ENCODE peak calls at places on chromosomes 5 and 9, in seven cellular contexts. One of them, this sample, is unnamed. For H3K36me3 and H3K4me1, the result is how much of the 10 kb centered on the place peaks cover.

GRCh38 chr5:15694694-15695093 is 194.7 kb downstream of the FBXL7 start:
- DNase-seq in uterus: peak
- DNase-seq in DND-41: no peak
- DNase-seq in pancreas: no peak
- DNase-seq in ovary: no peak
- DNase-seq in kidney: no peak
- DNase-seq in adrenal gland: no peak
- DNase-seq in this sample: no peak

GRCh38 chr5:91329273-91329672 is 53.8 kb downstream of the ARRDC3 start:
- DNase-seq in uterus: no peak
- DNase-seq in DND-41: no peak
- DNase-seq in pancreas: no peak
- DNase-seq in ovary: no peak
- DNase-seq in kidney: no peak
- DNase-seq in adrenal gland: no peak
- DNase-seq in this sample: no peak

GRCh38 chr9:104856413-104856941 is 71.5 kb downstream of the ABCA1 start:
- DNase-seq in uterus: no peak
- DNase-seq in DND-41: no peak
- DNase-seq in pancreas: no peak
- DNase-seq in ovary: no peak
- DNase-seq in kidney: no peak
- DNase-seq in adrenal gland: no peak
- DNase-seq in this sample: no peak

GRCh38 chr9:86321373-86321772 is 32.8 kb downstream of the TUT7 start:
- DNase-seq in uterus: no peak
- DNase-seq in DND-41: no peak
- DNase-seq in pancreas: no peak
- DNase-seq in ovary: no peak
- DNase-seq in kidney: no peak
- DNase-seq in adrenal gland: no peak
- DNase-seq in this sample: no peak

GRCh38 chr5:124740991-124741583 is 5.4 kb downstream of the ZNF608 start:
- DNase-seq in uterus: no peak
- DNase-seq in DND-41: no peak
- DNase-seq in pancreas: no peak
- DNase-seq in ovary: no peak
- DNase-seq in kidney: no peak
- DNase-seq in adrenal gland: no peak
- DNase-seq in this sample: no peak

GRCh38 chr9:114156658-114157421 is 1.5 kb downstream of the COL27A1 start:
- DNase-seq in uterus: peak
- DNase-seq in DND-41: peak
- DNase-seq in pancreas: peak
- DNase-seq in ovary: peak
- DNase-seq in kidney: peak
- DNase-seq in adrenal gland: no peak
- DNase-seq in this sample: peak

GRCh38 chr5:95817430-95817829 is 5.1 kb downstream of the GLRX start:
- DNase-seq in uterus: no peak
- DNase-seq in DND-41: no peak
- DNase-seq in pancreas: no peak
- DNase-seq in ovary: no peak
- DNase-seq in kidney: no peak
- DNase-seq in adrenal gland: peak
- DNase-seq in this sample: no peak

GRCh38 chr5:64861281-64861680 is 92.6 kb downstream of the CWC27 start:
- DNase-seq in uterus: no peak
- DNase-seq in DND-41: no peak
- DNase-seq in pancreas: no peak
- DNase-seq in ovary: no peak
- DNase-seq in kidney: no peak
- DNase-seq in adrenal gland: no peak
- DNase-seq in this sample: no peak

GRCh38 chr9:95927288-95928004 is 52.0 kb downstream of the ERCC6L2 start:
- DNase-seq in uterus: no peak
- DNase-seq in DND-41: no peak
- DNase-seq in pancreas: no peak
- DNase-seq in ovary: no peak
- DNase-seq in kidney: no peak
- DNase-seq in adrenal gland: no peak
- DNase-seq in this sample: no peak

GRCh38 chr5:59390074-59390659 is 503.4 kb downstream of the PDE4D start:
- DNase-seq in uterus: peak
- DNase-seq in DND-41: no peak
- DNase-seq in pancreas: no peak
- DNase-seq in ovary: no peak
- DNase-seq in kidney: no peak
- DNase-seq in adrenal gland: no peak
- DNase-seq in this sample: no peak

GRCh38 chr9:133396952-133397351 is 20.8 kb downstream of the STKLD1 start:
- DNase-seq in uterus: no peak
- DNase-seq in DND-41: no peak
- DNase-seq in pancreas: no peak
- DNase-seq in ovary: no peak
- DNase-seq in kidney: no peak
- DNase-seq in adrenal gland: no peak
- DNase-seq in this sample: no peak

GRCh38 chr9:69260161-69260560 is 64.9 kb upstream of the ENTREP1 start:
- DNase-seq in uterus: no peak
- DNase-seq in DND-41: no peak
- DNase-seq in pancreas: no peak
- DNase-seq in ovary: no peak
- DNase-seq in kidney: no peak
- DNase-seq in adrenal gland: no peak
- DNase-seq in this sample: no peak

GRCh38 chr5:157387683-157388093 is 72.3 kb upstream of the NIPAL4 start:
- DNase-seq in uterus: peak
- DNase-seq in DND-41: no peak
- DNase-seq in pancreas: no peak
- DNase-seq in ovary: peak
- DNase-seq in kidney: no peak
- DNase-seq in adrenal gland: peak
- DNase-seq in this sample: no peak

GRCh38 chr9:92962303-92962649 is 15.0 kb downstream of the FGD3 start:
- DNase-seq in uterus: no peak
- DNase-seq in DND-41: no peak
- DNase-seq in pancreas: no peak
- DNase-seq in ovary: no peak
- DNase-seq in kidney: no peak
- DNase-seq in adrenal gland: no peak
- DNase-seq in this sample: no peak

GRCh38 chr5:160460377-160461049 is 38.9 kb downstream of the PTTG1 start:
- DNase-seq in uterus: no peak
- DNase-seq in DND-41: no peak
- DNase-seq in pancreas: no peak
- DNase-seq in ovary: no peak
- DNase-seq in kidney: no peak
- DNase-seq in adrenal gland: no peak
- DNase-seq in this sample: no peak

GRCh38 chr5:142522983-142523382 is 162.9 kb downstream of the FGF1 start:
- DNase-seq in uterus: no peak
- DNase-seq in DND-41: no peak
- DNase-seq in pancreas: no peak
- DNase-seq in ovary: no peak
- DNase-seq in kidney: no peak
- DNase-seq in adrenal gland: no peak
- DNase-seq in this sample: no peak

GRCh38 chr9:121253821-121254471 is 14.0 kb upstream of the GSN start:
- DNase-seq in uterus: no peak
- DNase-seq in DND-41: no peak
- DNase-seq in pancreas: no peak
- DNase-seq in ovary: no peak
- DNase-seq in kidney: no peak
- DNase-seq in adrenal gland: no peak
- DNase-seq in this sample: no peak

GRCh38 chr9:104094534-104095020 is 468 bp downstream of the SMC2 start:
- DNase-seq in uterus: no peak
- DNase-seq in DND-41: no peak
- DNase-seq in pancreas: no peak
- DNase-seq in ovary: no peak
- DNase-seq in kidney: no peak
- DNase-seq in adrenal gland: no peak
- DNase-seq in this sample: no peak

GRCh38 chr9:89871871-89872331 is 267.1 kb downstream of the GADD45G start:
- DNase-seq in uterus: peak
- DNase-seq in DND-41: no peak
- DNase-seq in pancreas: no peak
- DNase-seq in ovary: no peak
- DNase-seq in kidney: no peak
- DNase-seq in adrenal gland: no peak
- DNase-seq in this sample: no peak

GRCh38 chr9:99818439-99818992 is 3.2 kb upstream of the NR4A3 start:
- DNase-seq in uterus: no peak
- DNase-seq in DND-41: no peak
- DNase-seq in pancreas: no peak
- DNase-seq in ovary: no peak
- DNase-seq in kidney: no peak
- DNase-seq in adrenal gland: no peak
- DNase-seq in this sample: no peak

GRCh38 chr5:395921-396714 is 46.9 kb upstream of the EXOC3 start:
- DNase-seq in uterus: no peak
- DNase-seq in DND-41: no peak
- DNase-seq in pancreas: no peak
- DNase-seq in ovary: no peak
- DNase-seq in kidney: no peak
- DNase-seq in adrenal gland: no peak
- DNase-seq in this sample: no peak

GRCh38 chr5:158802941-158803341 is 296.8 kb downstream of the EBF1 start:
- DNase-seq in uterus: no peak
- DNase-seq in DND-41: no peak
- DNase-seq in pancreas: no peak
- DNase-seq in ovary: no peak
- DNase-seq in kidney: no peak
- DNase-seq in adrenal gland: no peak
- DNase-seq in this sample: no peak

GRCh38 chr9:112032733-112033132 is 136.1 kb downstream of the UGCG start:
- DNase-seq in uterus: no peak
- DNase-seq in DND-41: no peak
- DNase-seq in pancreas: no peak
- DNase-seq in ovary: no peak
- DNase-seq in kidney: no peak
- DNase-seq in adrenal gland: no peak
- DNase-seq in this sample: no peak

GRCh38 chr5:83955916-83956315 is 235.3 kb upstream of the HAPLN1 start:
- DNase-seq in uterus: no peak
- DNase-seq in DND-41: no peak
- DNase-seq in pancreas: no peak
- DNase-seq in ovary: no peak
- DNase-seq in kidney: no peak
- DNase-seq in adrenal gland: no peak
- DNase-seq in this sample: no peak

GRCh38 chr9:70429899-70430298 is 15.4 kb upstream of the KLF9 start:
- DNase-seq in uterus: no peak
- DNase-seq in DND-41: no peak
- DNase-seq in pancreas: no peak
- DNase-seq in ovary: no peak
- DNase-seq in kidney: no peak
- DNase-seq in adrenal gland: no peak
- DNase-seq in this sample: no peak
- H3K36me3 ChIP-seq in uterus: under half
- H3K36me3 ChIP-seq in DND-41: under half
- H3K36me3 ChIP-seq in pancreas: under half
- H3K36me3 ChIP-seq in ovary: under half
- H3K36me3 ChIP-seq in kidney: under half
- H3K36me3 ChIP-seq in adrenal gland: under half
- H3K36me3 ChIP-seq in this sample: under half

DNA sequence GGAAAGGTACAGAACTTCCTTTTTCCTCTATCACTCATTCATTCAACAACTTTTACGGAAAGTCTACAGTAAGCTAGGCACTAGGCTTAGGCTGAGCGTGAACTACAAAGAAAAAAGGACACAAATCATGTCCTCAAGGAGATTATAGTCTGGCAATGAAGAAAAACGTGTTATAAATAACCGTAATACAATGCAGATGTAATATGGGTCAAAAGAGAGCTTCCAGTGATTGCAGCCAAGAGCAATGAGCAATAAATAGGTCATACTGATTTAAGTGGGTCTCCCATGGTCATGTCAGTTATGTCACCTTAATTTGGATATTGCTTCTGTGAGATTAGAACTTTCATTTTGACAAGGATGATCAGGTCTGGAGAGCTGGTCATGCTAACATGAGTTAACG is 158.6 kb upstream of the GNA14 start:
- DNase-seq in uterus: no peak
- DNase-seq in DND-41: no peak
- DNase-seq in pancreas: no peak
- DNase-seq in ovary: no peak
- DNase-seq in kidney: no peak
- DNase-seq in adrenal gland: no peak
- DNase-seq in this sample: no peak
- H3K27ac ChIP-seq in uterus: no peak
- H3K27ac ChIP-seq in DND-41: peak
- H3K27ac ChIP-seq in pancreas: no peak
- H3K27ac ChIP-seq in ovary: no peak
- H3K27ac ChIP-seq in kidney: no peak
- H3K27ac ChIP-seq in adrenal gland: no peak
- H3K27ac ChIP-seq in this sample: no peak

GRCh38 chr9:110095776-110096175 is 112.2 kb downstream of the C9orf152 start:
- DNase-seq in uterus: no peak
- DNase-seq in DND-41: no peak
- DNase-seq in pancreas: no peak
- DNase-seq in ovary: no peak
- DNase-seq in kidney: no peak
- DNase-seq in adrenal gland: no peak
- DNase-seq in this sample: no peak
- H3K4me1 ChIP-seq in uterus: under half
- H3K4me1 ChIP-seq in DND-41: under half
- H3K4me1 ChIP-seq in pancreas: under half
- H3K4me1 ChIP-seq in ovary: under half
- H3K4me1 ChIP-seq in kidney: under half
- H3K4me1 ChIP-seq in adrenal gland: under half
- H3K4me1 ChIP-seq in this sample: under half

GRCh38 chr9:82454509-82455190 is 466.1 kb downstream of the SPATA31D1 start:
- DNase-seq in uterus: no peak
- DNase-seq in DND-41: no peak
- DNase-seq in pancreas: no peak
- DNase-seq in ovary: no peak
- DNase-seq in kidney: no peak
- DNase-seq in adrenal gland: no peak
- DNase-seq in this sample: no peak

GRCh38 chr9:82456621-82457020 is 468.0 kb downstream of the SPATA31D1 start:
- DNase-seq in uterus: no peak
- DNase-seq in DND-41: no peak
- DNase-seq in pancreas: no peak
- DNase-seq in ovary: no peak
- DNase-seq in kidney: no peak
- DNase-seq in adrenal gland: no peak
- DNase-seq in this sample: no peak

GRCh38 chr9:82457281-82457680 is 468.7 kb downstream of the SPATA31D1 start:
- DNase-seq in uterus: no peak
- DNase-seq in DND-41: no peak
- DNase-seq in pancreas: no peak
- DNase-seq in ovary: no peak
- DNase-seq in kidney: no peak
- DNase-seq in adrenal gland: no peak
- DNase-seq in this sample: no peak

DNA sequence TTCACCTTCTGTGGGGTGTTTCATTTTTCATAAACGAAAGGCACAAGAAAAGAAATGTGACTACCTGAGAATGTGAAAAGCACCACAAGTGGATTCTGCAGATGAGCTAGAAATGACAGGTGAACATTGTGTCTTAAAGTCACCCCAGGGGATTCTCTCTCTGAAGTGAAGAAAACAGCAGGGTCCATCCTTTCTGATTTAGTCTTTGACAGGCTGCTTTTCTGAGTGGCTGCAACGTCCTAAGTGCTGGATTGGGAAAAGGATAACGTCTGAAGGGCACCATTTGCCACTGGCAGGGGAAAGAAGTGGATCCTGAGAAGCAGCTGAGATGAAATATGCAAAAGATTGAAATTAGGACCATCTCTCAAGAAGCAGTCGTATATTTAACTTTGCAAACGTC is 469.4 kb downstream of the SPATA31D1 start:
- DNase-seq in uterus: no peak
- DNase-seq in DND-41: no peak
- DNase-seq in pancreas: no peak
- DNase-seq in ovary: no peak
- DNase-seq in kidney: no peak
- DNase-seq in adrenal gland: no peak
- DNase-seq in this sample: no peak
- H3K36me3 ChIP-seq in uterus: under half
- H3K36me3 ChIP-seq in DND-41: under half
- H3K36me3 ChIP-seq in pancreas: under half
- H3K36me3 ChIP-seq in ovary: under half
- H3K36me3 ChIP-seq in kidney: under half
- H3K36me3 ChIP-seq in adrenal gland: under half
- H3K36me3 ChIP-seq in this sample: under half

This sample was measured in CD4-positive, alpha-beta memory T cell.